ENCODE peak calls at places on chromosomes 3 and 15, in nine cellular contexts. M is K562, X is esophagus squamous epithelium, O is IMR-90, N is A549, C is heart left ventricle, L is ovary, E is adrenal gland, Q is body of pancreas. I is an unnamed sample.
A peak's percentile ranks its signal among the peaks of the same experiment; 100 is the strongest.

GRCh38 chr3:27544372-27544865 is 60.2 kb upstream of the SLC4A7 start:
- DNase-seq in M (no peak), X (no peak), O (peak; percentile 68), N (no peak), C (no peak), L (no peak), E (no peak), Q (no peak), I (no peak)

GRCh38 chr15:40348471-40348864 is 2.4 kb upstream of the PHGR1 start:
- DNase-seq in M (no peak), X (no peak), O (no peak), N (no peak), C (peak; percentile 49), L (no peak), E (no peak), Q (no peak), I (no peak)

GRCh38 chr15:65619636-65620290 is 2.0 kb upstream of the SLC24A1 start:
- DNase-seq in M (no peak), X (no peak), O (no peak), N (no peak), C (no peak), L (no peak), E (no peak), Q (no peak), I (no peak)

GRCh38 chr15:81485806-81486205 is 111.8 kb upstream of the TMC3 start:
- DNase-seq in M (no peak), X (no peak), O (no peak), N (no peak), C (no peak), L (no peak), E (no peak), Q (no peak), I (no peak)

GRCh38 chr15:59420986-59421618 is 16.9 kb upstream of the FAM81A start:
- DNase-seq in M (no peak), X (no peak), O (peak; percentile 55), N (no peak), C (no peak), L (no peak), E (no peak), Q (no peak), I (no peak)

GRCh38 chr3:160108357-160108756 is 116.9 kb upstream of the C3orf80 start:
- DNase-seq in M (no peak), X (no peak), O (no peak), N (no peak), C (no peak), L (no peak), E (no peak), Q (no peak), I (no peak)

GRCh38 chr3:67661079-67661478 is 6.7 kb upstream of the SUCLG2 start:
- DNase-seq in M (no peak), X (no peak), O (no peak), N (no peak), C (no peak), L (no peak), E (no peak), Q (no peak), I (no peak)

GRCh38 chr15:56996746-56997470 is 78.5 kb downstream of the TCF12 start:
- DNase-seq in M (no peak), X (no peak), O (no peak), N (no peak), C (no peak), L (no peak), E (no peak), Q (no peak), I (no peak)

GRCh38 chr15:42194502-42194901 is 13.6 kb downstream of the VPS39 start:
- DNase-seq in M (no peak), X (no peak), O (peak; percentile 62), N (peak; percentile 53), C (no peak), L (no peak), E (peak; percentile 26), Q (no peak), I (peak; percentile 15)

GRCh38 chr3:195033531-195034091 is 237.3 kb downstream of the XXYLT1 start:
- DNase-seq in M (no peak), X (no peak), O (no peak), N (no peak), C (no peak), L (no peak), E (no peak), Q (peak; percentile 61), I (peak; percentile 67)

GRCh38 chr3:62539762-62540161 is 166.4 kb upstream of the FEZF2 start:
- DNase-seq in M (no peak), X (no peak), O (no peak), N (no peak), C (no peak), L (no peak), E (no peak), Q (no peak), I (no peak)

GRCh38 chr3:151795276-151795675 is 18.6 kb upstream of the AADAC start:
- DNase-seq in M (no peak), X (no peak), O (peak; percentile 81), N (peak; percentile 54), C (no peak), L (no peak), E (no peak), Q (no peak), I (no peak)

GRCh38 chr15:45378913-45379262 is 544 bp upstream of the GATM start:
- DNase-seq in M (no peak), X (no peak), O (no peak), N (no peak), C (no peak), L (peak; percentile 43), E (no peak), Q (peak; percentile 87), I (no peak)

GRCh38 chr3:12966847-12967750 is 106.1 kb downstream of the IQSEC1 start:
- DNase-seq in M (peak; percentile 73), X (no peak), O (peak; percentile 22), N (no peak), C (peak; percentile 61), L (peak; percentile 37), E (no peak), Q (no peak), I (peak; percentile 31)

GRCh38 chr15:31857194-31857593 is 173.1 kb upstream of the CHRNA7 start:
- DNase-seq in M (no peak), X (no peak), O (no peak), N (no peak), C (no peak), L (no peak), E (no peak), Q (no peak), I (no peak)

GRCh38 chr15:24862726-24863521 is 91.9 kb upstream of the SNRPN start:
- DNase-seq in M (no peak), X (no peak), O (peak; percentile 63), N (no peak), C (no peak), L (no peak), E (no peak), Q (no peak), I (no peak)

GRCh38 chr3:54853573-54854404 is 74.1 kb downstream of the LRTM1 start:
- DNase-seq in M (peak; percentile 71), X (no peak), O (peak; percentile 74), N (peak; percentile 25), C (peak; percentile 84), L (peak; percentile 80), E (peak; percentile 86), Q (peak; percentile 73), I (peak; percentile 72)

GRCh38 chr3:129026728-129027543 is 25.8 kb downstream of the EFCC1 start:
- DNase-seq in M (peak; percentile 93), X (peak; percentile 67), O (peak; percentile 48), N (peak; percentile 88), C (peak; percentile 95), L (peak; percentile 88), E (peak; percentile 90), Q (peak; percentile 89), I (peak; percentile 94)
- TF ChIP-seq POLR2A in M (peak; percentile 69), X (peak; percentile 46), O (no peak), N (peak; percentile 31), C (no peak), L (no peak), E (peak; percentile 38), Q (peak; percentile 18), I (peak; percentile 64)

DNA sequence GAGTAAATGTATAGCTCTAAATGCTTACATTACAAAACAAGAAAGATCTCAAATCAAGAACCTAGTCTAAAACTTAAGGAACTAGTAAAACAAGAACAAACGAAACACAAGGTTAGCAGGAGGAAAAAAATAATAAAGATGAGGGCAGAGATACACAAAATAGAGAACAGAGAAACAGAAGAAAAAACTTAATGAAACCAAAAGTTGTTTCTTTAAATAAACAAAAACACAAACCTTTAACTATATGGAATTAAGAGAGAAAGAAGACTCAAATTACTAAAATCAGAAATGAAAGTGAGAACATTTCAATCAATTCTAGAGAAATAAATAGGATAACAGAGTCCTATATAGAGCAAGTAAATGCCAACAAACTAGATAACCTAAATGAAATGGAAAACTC is 59.6 kb downstream of the DLG1 start:
- DNase-seq in M (no peak), X (no peak), O (no peak), N (no peak), C (no peak), L (no peak), E (no peak), Q (no peak), I (no peak)
- H3K9me3 ChIP-seq in M (peaks cover 11% of the 10 kb centered on the region), X (peaks cover 19% of the 10 kb centered on the region), O (peaks cover 6% of the 10 kb centered on the region), N (peaks cover 22% of the 10 kb centered on the region), C (peaks cover 16% of the 10 kb centered on the region), L (no peaks in the 10 kb centered on the region), E (no peaks in the 10 kb centered on the region), Q (no peaks in the 10 kb centered on the region), I (peaks cover 10% of the 10 kb centered on the region)

GRCh38 chr3:156860873-156861272 is 34.7 kb downstream of the LEKR1 start:
- DNase-seq in M (no peak), X (no peak), O (no peak), N (no peak), C (no peak), L (no peak), E (no peak), Q (no peak), I (no peak)
- H3K4me1 ChIP-seq in M (no peaks in the 10 kb centered on the region), X (no peaks in the 10 kb centered on the region), O (no peaks in the 10 kb centered on the region), N (no peaks in the 10 kb centered on the region), C (no peaks in the 10 kb centered on the region), L (no peaks in the 10 kb centered on the region), E (no peaks in the 10 kb centered on the region), Q (no peaks in the 10 kb centered on the region), I (no peaks in the 10 kb centered on the region)

GRCh38 chr3:150370129-150370602 is 37.9 kb upstream of the TSC22D2 start:
- DNase-seq in M (peak; percentile 56), X (no peak), O (peak; percentile 97), N (peak; percentile 95), C (no peak), L (peak; percentile 35), E (peak; percentile 78), Q (no peak), I (peak; percentile 39)
- TF ChIP-seq POLR2A in M (no peak), X (no peak), O (peak; percentile 55), N (no peak), C (no peak), L (no peak), E (peak; percentile 63), Q (no peak), I (no peak)

DNA sequence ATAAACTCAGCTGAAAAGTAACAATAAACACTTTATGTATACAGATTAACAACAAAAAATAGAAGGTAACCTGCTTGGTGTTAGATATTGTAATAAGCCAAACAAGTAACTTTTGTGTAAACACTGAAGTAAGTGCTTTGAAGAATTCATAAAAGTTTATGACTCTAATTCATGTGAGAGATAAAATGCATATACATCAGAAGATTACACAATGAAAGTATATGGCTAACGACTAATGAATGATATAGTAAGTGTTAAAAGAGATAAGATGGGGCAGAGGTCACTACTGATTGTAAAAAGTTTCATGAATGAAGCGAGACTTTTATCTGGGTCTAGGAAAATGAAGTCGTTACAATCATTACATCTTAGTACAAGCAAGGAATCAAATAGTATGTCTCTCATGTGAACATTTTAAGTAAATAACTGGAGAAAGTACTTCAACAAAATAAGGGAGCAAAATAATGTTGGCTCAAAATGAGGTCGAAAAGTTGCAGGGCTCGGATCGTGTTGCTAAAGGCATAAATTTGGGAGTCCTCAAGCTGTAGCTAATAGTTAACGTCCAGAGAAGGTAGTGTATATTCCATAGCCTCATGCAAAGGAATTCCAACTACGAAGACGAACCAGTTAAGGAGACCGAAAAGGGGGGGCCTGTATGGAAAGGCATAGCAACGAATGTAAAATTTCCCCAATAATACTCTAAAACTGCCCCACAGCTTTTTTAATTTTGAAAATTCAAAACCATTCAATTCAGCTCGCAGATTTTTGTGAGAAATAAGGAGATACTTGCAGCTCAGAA is 986 bp upstream of the DUT start:
- DNase-seq in M (no peak), X (no peak), O (peak; percentile 8), N (no peak), C (no peak), L (no peak), E (no peak), Q (no peak), I (no peak)
- H3K9me3 ChIP-seq in M (no peaks in the 10 kb centered on the region), X (no peaks in the 10 kb centered on the region), O (no peaks in the 10 kb centered on the region), N (no peaks in the 10 kb centered on the region), C (no peaks in the 10 kb centered on the region), L (no peaks in the 10 kb centered on the region), E (no peaks in the 10 kb centered on the region), Q (no peaks in the 10 kb centered on the region), I (no peaks in the 10 kb centered on the region)